ENCODE peak calls at places on chromosome 17, in six cellular contexts. H, N, S, R, L and T are unnamed samples.

GRCh38 chr17:52237151-52237550 is 78.6 kb upstream of the CA10 start:
- DNase-seq in H (no peak), N (no peak), R (no peak), S (no peak), L (no peak), T (no peak)

GRCh38 chr17:81142301-81143199 is 22.8 kb upstream of the PVALEF start:
- DNase-seq in S (peak; percentile 67), H (peak; percentile 90), R (peak; percentile 83), L (peak; percentile 86), N (peak; percentile 90), T (peak; percentile 82)

GRCh38 chr17:81722184-81723120 is 10.4 kb downstream of the SLC25A10 start:
- DNase-seq in H (no peak), R (no peak), L (no peak), S (no peak), N (no peak), T (no peak)

GRCh38 chr17:2212328-2212981 is 91.1 kb downstream of the SMG6 start:
- DNase-seq in R (peak; percentile 57), N (peak; percentile 63), L (peak; percentile 85), S (no peak), H (no peak), T (no peak)

GRCh38 chr17:48995871-48996695 is 1.1 kb upstream of the IGF2BP1 start:
- DNase-seq in H (peak; percentile 96), R (no peak), N (no peak), L (no peak), S (no peak), T (no peak)

GRCh38 chr17:151886-152859 is 14.8 kb downstream of the SCGB1C2 start:
- DNase-seq in R (no peak), S (no peak), H (no peak), N (peak; percentile 22), L (peak; percentile 59), T (no peak)

GRCh38 chr17:79991924-79992656 is 43.6 kb downstream of the TBC1D16 start:
- DNase-seq in R (no peak), S (no peak), H (peak; percentile 47), L (no peak), N (peak; percentile 70), T (no peak)

GRCh38 chr17:32912218-32912897 is 15.6 kb upstream of the TMEM98 start:
- DNase-seq in S (no peak), R (no peak), H (no peak), N (peak; percentile 74), L (peak; percentile 82), T (no peak)

GRCh38 chr17:78344666-78345065 is 15.2 kb downstream of the SOCS3 start:
- DNase-seq in R (no peak), L (no peak), H (no peak), S (no peak), N (no peak), T (no peak)

GRCh38 chr17:77581480-77581879 is 377.0 kb upstream of the TNRC6C start:
- DNase-seq in R (no peak), L (peak; percentile 53), S (peak; percentile 8), H (no peak), N (no peak), T (no peak)

GRCh38 chr17:66682293-66682692 is 152.6 kb upstream of the CACNG5 start:
- DNase-seq in N (peak; percentile 54), S (no peak), H (no peak), R (peak; percentile 45), L (no peak), T (no peak)

GRCh38 chr17:72118588-72119279 is 2.1 kb upstream of the SOX9 start:
- DNase-seq in H (peak; percentile 71), R (peak; percentile 87), S (peak; percentile 28), N (no peak), L (peak; percentile 78), T (peak; percentile 72)

GRCh38 chr17:29112780-29113295 is 67.4 kb downstream of the MYO18A start:
- DNase-seq in L (no peak), R (peak; percentile 40), S (no peak), H (no peak), N (peak; percentile 83), T (no peak)

GRCh38 chr17:72592242-72592966 is 471.6 kb downstream of the SOX9 start:
- DNase-seq in H (peak; percentile 84), S (no peak), N (peak; percentile 65), R (peak; percentile 69), L (no peak), T (peak; percentile 70)

GRCh38 chr17:30393491-30393890 is 14.8 kb downstream of the CPD start:
- DNase-seq in H (no peak), S (no peak), L (no peak), N (no peak), R (no peak), T (no peak)

GRCh38 chr17:64216385-64217248 is 46.4 kb downstream of the TEX2 start:
- DNase-seq in R (no peak), H (no peak), S (peak; percentile 91), L (no peak), N (peak; percentile 57), T (no peak)

GRCh38 chr17:19346351-19347255 is 15.9 kb downstream of the B9D1 start:
- DNase-seq in L (peak; percentile 96), H (peak; percentile 53), S (no peak), R (peak; percentile 60), N (peak; percentile 83), T (no peak)

GRCh38 chr17:77196251-77196650 is 55.5 kb downstream of the SEC14L1 start:
- DNase-seq in L (no peak), R (no peak), N (no peak), S (no peak), H (no peak), T (no peak)

GRCh38 chr17:30858556-30859250 is 26.9 kb downstream of the ATAD5 start:
- DNase-seq in R (no peak), L (no peak), H (no peak), S (peak; percentile 56), N (no peak), T (no peak)

GRCh38 chr17:62064791-62065563 is at the start of gene MED13:
- DNase-seq in S (no peak), R (peak; percentile 45), L (peak; percentile 82), N (peak; percentile 81), H (peak; percentile 34), T (peak; percentile 32)

GRCh38 chr17:15456972-15457722 is 10.3 kb downstream of the CDRT4 start:
- DNase-seq in H (no peak), S (peak; percentile 38), L (peak; percentile 84), R (peak; percentile 85), N (peak; percentile 78), T (peak; percentile 62)

GRCh38 chr17:44940321-44940720 is 7.3 kb downstream of the KIF18B start:
- DNase-seq in N (no peak), R (no peak), H (no peak), L (no peak), S (no peak), T (no peak)

GRCh38 chr17:978110-979093 is 1.2 kb downstream of the NXN start:
- DNase-seq in L (no peak), R (no peak), N (peak; percentile 52), H (no peak), S (no peak), T (no peak)

GRCh38 chr17:39994448-39994847 is 13.8 kb downstream of the PSMD3 start:
- DNase-seq in S (no peak), L (no peak), R (no peak), H (no peak), N (no peak), T (no peak)

GRCh38 chr17:58314706-58315015 is 13.9 kb downstream of the TSPOAP1 start:
- DNase-seq in N (no peak), R (peak; percentile 1), S (no peak), L (no peak), H (no peak), T (no peak)

GRCh38 chr17:15271731-15272130 is 6.6 kb upstream of the PMP22 start:
- DNase-seq in L (peak; percentile 63), N (no peak), H (no peak), S (no peak), R (no peak), T (no peak)

GRCh38 chr17:64491995-64492394 is 4.9 kb downstream of the POLG2 start:
- DNase-seq in R (no peak), S (no peak), L (no peak), H (no peak), N (no peak), T (no peak)

GRCh38 chr17:35051183-35051578 is 12.3 kb downstream of the RFFL start:
- DNase-seq in L (no peak), N (no peak), H (no peak), S (peak; percentile 67), R (no peak), T (no peak)

GRCh38 chr17:59572301-59572924 is 7.0 kb downstream of the DHX40 start:
- DNase-seq in L (no peak), H (no peak), S (peak; percentile 88), N (no peak), R (no peak), T (no peak)

GRCh38 chr17:33175565-33175964 is 117.5 kb downstream of the ASIC2 start:
- DNase-seq in R (no peak), N (no peak), S (no peak), H (no peak), L (no peak), T (no peak)

GRCh38 chr17:74959826-74960738 is 12.5 kb downstream of the HID1 start:
- DNase-seq in L (no peak), S (peak; percentile 67), N (no peak), R (no peak), H (no peak), T (no peak)

GRCh38 chr17:30091771-30092170 is 24.8 kb upstream of the NSRP1 start:
- DNase-seq in L (no peak), N (no peak), H (no peak), S (no peak), R (no peak), T (no peak)

GRCh38 chr17:17868637-17869522 is 32.1 kb upstream of the SREBF1 start:
- DNase-seq in H (no peak), L (no peak), N (no peak), S (no peak), R (no peak), T (no peak)

GRCh38 chr17:17467720-17468119 is 9.1 kb upstream of the MED9 start:
- DNase-seq in H (no peak), N (no peak), R (no peak), L (no peak), S (no peak), T (no peak)

GRCh38 chr17:42107597-42108576 is 4.6 kb downstream of the DHX58 start:
- DNase-seq in N (peak; percentile 83), S (peak; percentile 67), R (peak; percentile 71), H (peak; percentile 88), L (no peak), T (no peak)

GRCh38 chr17:20920813-20921199 is 122.0 kb downstream of the USP22 start:
- DNase-seq in N (no peak), S (no peak), H (no peak), L (no peak), R (no peak), T (no peak)

GRCh38 chr17:44039829-44040635 is 25.3 kb upstream of the TMEM101 start:
- DNase-seq in N (no peak), R (no peak), H (no peak), L (no peak), S (no peak), T (no peak)

GRCh38 chr17:40956401-40957254 is 10.1 kb downstream of the KRT39 start:
- DNase-seq in R (no peak), N (no peak), H (no peak), L (no peak), S (peak; percentile 35), T (no peak)